ENCODE peak calls at places on chromosome 4, in ten cellular contexts. L is heart left ventricle; D is WERI-Rb-1; B is PC-9; R is SK-N-SH; J is CD4-positive, alpha-beta memory T cell; I is A549; P is HL-60; F is aorta; O is ascending aorta. N is an unnamed sample.

GRCh38 chr4:174398728-174399127 is 115.0 kb downstream of the CEP44 start:
- DNase-seq in P (no peak), F (no peak), B (no peak), J (no peak), D (no peak), I (peak; percentile 51), O (no peak), L (no peak), R (no peak), N (no peak)

GRCh38 chr4:20422398-20422797 is 170.7 kb downstream of the SLIT2 start:
- DNase-seq in O (no peak), F (no peak), B (peak; percentile 56), J (peak; percentile 15), L (no peak), R (peak; percentile 46), D (peak; percentile 77), I (peak; percentile 51), P (peak; percentile 39), N (peak; percentile 1)

GRCh38 chr4:4343038-4343437 is 43.9 kb upstream of the NSG1 start:
- DNase-seq in I (no peak), L (no peak), B (no peak), P (no peak), J (no peak), D (no peak), R (no peak), O (no peak), F (peak; percentile 25), N (no peak)

GRCh38 chr4:146643812-146644401 is 5.2 kb downstream of the POU4F2 start:
- DNase-seq in R (no peak), I (no peak), J (no peak), B (no peak), D (no peak), L (no peak), O (no peak), P (no peak), F (no peak), N (no peak)

GRCh38 chr4:25925486-25926201 is 11.6 kb downstream of the SMIM20 start:
- DNase-seq in R (peak; percentile 64), L (no peak), P (peak; percentile 17), O (no peak), I (peak; percentile 27), J (no peak), B (no peak), F (no peak), D (peak; percentile 75), N (no peak)

GRCh38 chr4:175419120-175419774 is 392.8 kb downstream of the GPM6A start:
- DNase-seq in J (no peak), D (no peak), R (no peak), O (no peak), I (peak; percentile 93), L (no peak), F (no peak), P (no peak), B (peak; percentile 9), N (no peak)

GRCh38 chr4:154858166-154858565 is 77.1 kb downstream of the RBM46 start:
- DNase-seq in I (no peak), B (no peak), D (no peak), R (no peak), F (no peak), J (no peak), L (no peak), O (no peak), P (no peak), N (no peak)

GRCh38 chr4:30789219-30789671 is 69.1 kb downstream of the PCDH7 start:
- DNase-seq in P (no peak), I (no peak), B (peak; percentile 15), O (no peak), L (no peak), R (no peak), F (no peak), D (no peak), J (no peak), N (no peak)

GRCh38 chr4:168713193-168713592 is 216.3 kb downstream of the PALLD start:
- DNase-seq in J (no peak), I (no peak), L (no peak), R (no peak), O (no peak), B (no peak), F (no peak), P (no peak), D (no peak), N (no peak)

GRCh38 chr4:149884529-149885206 is 69.0 kb upstream of the IQCM start:
- DNase-seq in D (no peak), I (no peak), R (no peak), O (no peak), P (no peak), F (no peak), J (no peak), B (no peak), L (no peak), N (no peak)

GRCh38 chr4:13430834-13431568 is 53.1 kb downstream of the RAB28 start:
- DNase-seq in I (no peak), L (no peak), P (no peak), D (no peak), R (no peak), O (no peak), J (no peak), F (peak; percentile 40), B (no peak), N (no peak)

GRCh38 chr4:141909541-141909940 is 273.2 kb downstream of the IL15 start:
- DNase-seq in R (no peak), D (no peak), F (no peak), O (no peak), L (no peak), P (no peak), I (no peak), B (no peak), J (no peak), N (no peak)

GRCh38 chr4:43411226-43411625 is 518.7 kb downstream of the GRXCR1 start:
- DNase-seq in F (no peak), P (no peak), R (no peak), O (no peak), I (no peak), B (no peak), J (no peak), L (no peak), D (no peak), N (no peak)

GRCh38 chr4:87076690-87077358 is 142.0 kb downstream of the AFF1 start:
- DNase-seq in D (no peak), P (no peak), I (no peak), F (no peak), L (no peak), O (no peak), B (no peak), J (no peak), R (no peak), N (no peak)
- H3K27ac ChIP-seq in D (peak overlapping the region; percentile 13), P (no peak overlapping the region), I (no peak overlapping the region), F (no peak overlapping the region), L (no peak overlapping the region), O (no peak overlapping the region), B (no peak overlapping the region), J (no peak overlapping the region), R (no peak overlapping the region), N (peak overlapping the region; percentile 61)

DNA sequence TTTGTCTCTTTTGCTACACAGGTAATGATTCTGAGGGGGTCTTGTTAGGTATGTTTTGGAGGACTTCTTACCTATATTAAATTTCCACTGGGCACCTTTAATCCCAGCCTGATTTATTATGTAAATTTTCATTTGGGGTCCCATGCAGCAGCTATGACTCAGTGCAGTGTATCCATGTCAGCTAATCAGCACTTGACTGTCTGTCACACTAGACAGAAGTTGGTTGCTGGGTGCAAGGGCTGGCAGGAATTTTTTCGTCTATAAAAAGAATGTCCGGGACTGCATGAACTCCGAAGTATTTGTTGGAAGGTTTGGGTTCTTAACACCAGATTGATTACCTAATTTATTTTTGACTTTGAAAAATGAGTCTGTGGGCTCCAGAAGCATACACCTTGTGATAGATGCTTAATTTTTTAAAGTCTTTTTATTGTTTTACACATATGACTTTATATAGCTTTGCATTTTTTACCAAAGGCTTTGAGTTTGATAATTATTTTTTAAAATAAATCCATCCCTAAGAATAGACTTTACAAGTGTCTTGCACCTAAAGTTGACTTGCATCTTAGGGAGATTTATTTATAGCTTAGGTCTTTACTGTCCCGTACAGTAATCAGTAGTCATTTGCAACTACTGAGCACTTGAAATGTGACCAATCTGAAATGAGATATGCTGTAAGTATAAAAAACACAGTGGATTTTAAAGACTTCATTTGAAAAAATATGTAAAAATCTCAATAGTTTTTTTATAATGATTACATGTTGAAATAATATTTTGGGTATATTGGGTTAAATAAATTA is 19.0 kb downstream of the TBC1D1 start:
- DNase-seq in L (no peak), I (no peak), D (peak; percentile 50), B (no peak), J (no peak), O (no peak), F (no peak), P (no peak), R (no peak), N (no peak)
- H3K27ac ChIP-seq in L (peak overlapping the region; percentile 84), I (no peak overlapping the region), D (no peak overlapping the region), B (no peak overlapping the region), J (no peak overlapping the region), O (peak overlapping the region; percentile 85), F (no peak overlapping the region), P (no peak overlapping the region), R (no peak overlapping the region), N (no peak overlapping the region)

GRCh38 chr4:165806613-165807012 is 66.4 kb upstream of the TLL1 start:
- DNase-seq in J (no peak), F (no peak), O (no peak), D (no peak), R (no peak), L (no peak), P (no peak), I (no peak), B (no peak), N (no peak)

GRCh38 chr4:165810726-165811125 is 62.3 kb upstream of the TLL1 start:
- DNase-seq in J (no peak), P (no peak), I (no peak), L (no peak), R (no peak), B (no peak), D (no peak), F (no peak), O (no peak), N (no peak)

GRCh38 chr4:165803005-165803404 is 70.0 kb upstream of the TLL1 start:
- DNase-seq in B (no peak), P (no peak), I (no peak), J (no peak), R (no peak), O (no peak), L (no peak), F (no peak), D (no peak), N (no peak)

GRCh38 chr4:165802452-165802851 is 70.6 kb upstream of the TLL1 start:
- DNase-seq in B (no peak), J (no peak), F (no peak), O (no peak), L (no peak), D (no peak), I (no peak), R (no peak), P (no peak), N (no peak)

GRCh38 chr4:165805406-165805805 is 67.6 kb upstream of the TLL1 start:
- DNase-seq in O (no peak), F (no peak), D (no peak), P (no peak), J (no peak), R (no peak), L (no peak), I (no peak), B (no peak), N (no peak)
- H3K27ac ChIP-seq in O (no peak overlapping the region), F (no peak overlapping the region), D (no peak overlapping the region), P (no peak overlapping the region), J (no peak overlapping the region), R (no peak overlapping the region), L (no peak overlapping the region), I (no peak overlapping the region), B (no peak overlapping the region), N (no peak overlapping the region)

GRCh38 chr4:124542021-124542420 is 170.5 kb downstream of the ANKRD50 start:
- DNase-seq in J (no peak), I (no peak), P (no peak), R (no peak), L (no peak), D (no peak), B (no peak), F (no peak), O (no peak), N (no peak)
- H3K27ac ChIP-seq in J (no peak overlapping the region), I (no peak overlapping the region), P (no peak overlapping the region), R (no peak overlapping the region), L (no peak overlapping the region), D (no peak overlapping the region), B (no peak overlapping the region), F (no peak overlapping the region), O (no peak overlapping the region), N (no peak overlapping the region)